ENCODE peak calls at places on chromosome 21, in five cellular contexts. P is AG10803, E is ovary, H is midbrain, L is A172. C is an unnamed sample.

GRCh38 chr21:24025101-24025500 is 1582.2 kb downstream of the MRPL39 start:
- DNase-seq in P (no peak), E (no peak), H (no peak), L (no peak), C (no peak)

GRCh38 chr21:41220208-41220733 is 52.3 kb downstream of the BACE2 start:
- DNase-seq in P (peak), E (no peak), H (no peak), L (no peak), C (no peak)

GRCh38 chr21:39567180-39567972 is 45.4 kb upstream of the B3GALT5 start:
- DNase-seq in P (no peak), E (no peak), H (no peak), L (no peak), C (no peak)

GRCh38 chr21:45974073-45975016 is 7.2 kb upstream of the COL6A1 start:
- DNase-seq in P (peak), E (peak), H (no peak), L (peak), C (peak)

GRCh38 chr21:32965281-32965680 is 60.5 kb upstream of the OLIG2 start:
- DNase-seq in P (no peak), E (no peak), H (no peak), L (no peak), C (no peak)

GRCh38 chr21:42456457-42456856 is 39.6 kb downstream of the RSPH1 start:
- DNase-seq in P (no peak), E (no peak), H (no peak), L (peak), C (no peak)

GRCh38 chr21:15130751-15131150 is 66.0 kb upstream of the NRIP1 start:
- DNase-seq in P (no peak), E (no peak), H (no peak), L (no peak), C (no peak)

GRCh38 chr21:17730782-17731181 is 88.4 kb downstream of the C21orf91 start:
- DNase-seq in P (peak), E (no peak), H (no peak), L (peak), C (no peak)

GRCh38 chr21:46385846-46386725 is 62.1 kb downstream of the PCNT start:
- DNase-seq in P (no peak), E (no peak), H (no peak), L (no peak), C (no peak)

C was measured in left ventricle myocardium inferior.